ENCODE peak calls at places on chromosomes 5 and 9, in eight cellular contexts. L, V, X, F, S, O, M and K are unnamed samples.

GRCh38 chr9:134598884-134599245 is 42.7 kb upstream of the COL5A1 start:
- DNase-seq in L (no peak), V (no peak), X (no peak), F (no peak), S (no peak), O (no peak), M (no peak), K (no peak)

GRCh38 chr5:99317136-99317535 is 388.3 kb upstream of the CHD1 start:
- DNase-seq in L (no peak), V (no peak), X (no peak), F (no peak), S (no peak), O (no peak), M (no peak), K (no peak)

GRCh38 chr9:137382728-137383452 is 40.1 kb downstream of the EXD3 start:
- DNase-seq in L (no peak), V (no peak), X (no peak), F (no peak), S (no peak), O (no peak), M (no peak), K (no peak)

GRCh38 chr9:2346277-2346913 is 275.2 kb upstream of the VLDLR start:
- DNase-seq in L (no peak), V (no peak), X (no peak), F (no peak), S (no peak), O (no peak), M (no peak), K (no peak)

GRCh38 chr5:161713042-161713441 is 27.5 kb downstream of the GABRA6 start:
- DNase-seq in L (no peak), V (no peak), X (no peak), F (no peak), S (no peak), O (no peak), M (no peak), K (no peak)

GRCh38 chr5:122835681-122836080 is 9.7 kb upstream of the SNX24 start:
- DNase-seq in L (no peak), V (no peak), X (no peak), F (no peak), S (no peak), O (no peak), M (no peak), K (no peak)

GRCh38 chr5:172284275-172284971 is 859 bp upstream of the UBTD2 start:
- DNase-seq in L (no peak), V (peak), X (no peak), F (no peak), S (no peak), O (peak), M (no peak), K (peak)

GRCh38 chr5:11683666-11684065 is 220.6 kb downstream of the CTNND2 start:
- DNase-seq in L (no peak), V (no peak), X (no peak), F (no peak), S (no peak), O (no peak), M (no peak), K (no peak)

GRCh38 chr9:133372144-133372543 is 3.7 kb downstream of the SURF4 start:
- DNase-seq in L (no peak), V (no peak), X (no peak), F (no peak), S (no peak), O (peak), M (no peak), K (peak)

GRCh38 chr5:179209359-179210150 is 135.7 kb downstream of the ADAMTS2 start:
- DNase-seq in L (no peak), V (no peak), X (no peak), F (no peak), S (no peak), O (no peak), M (no peak), K (no peak)

GRCh38 chr5:32329395-32329834 is 16.7 kb upstream of the MTMR12 start:
- DNase-seq in L (peak), V (peak), X (peak), F (peak), S (peak), O (peak), M (peak), K (peak)

GRCh38 chr5:87010736-87011135 is 256.9 kb upstream of the RASA1 start:
- DNase-seq in L (no peak), V (no peak), X (no peak), F (no peak), S (no peak), O (no peak), M (no peak), K (no peak)

GRCh38 chr5:58816181-58816731 is 233.4 kb downstream of the RAB3C start:
- DNase-seq in L (no peak), V (no peak), X (no peak), F (no peak), S (no peak), O (no peak), M (no peak), K (no peak)

GRCh38 chr9:126496781-126497667 is 116.7 kb upstream of the LMX1B start:
- DNase-seq in L (no peak), V (no peak), X (no peak), F (no peak), S (no peak), O (no peak), M (no peak), K (no peak)

GRCh38 chr9:110745656-110746055 is 77.1 kb downstream of the MUSK start:
- DNase-seq in L (no peak), V (no peak), X (no peak), F (no peak), S (no peak), O (no peak), M (no peak), K (no peak)

GRCh38 chr9:38713426-38713825 is 6.5 kb downstream of the FAM240B start:
- DNase-seq in L (no peak), V (no peak), X (no peak), F (no peak), S (no peak), O (no peak), M (no peak), K (no peak)

GRCh38 chr5:126334755-126335154 is 88.5 kb upstream of the GRAMD2B start:
- DNase-seq in L (no peak), V (no peak), X (no peak), F (no peak), S (no peak), O (no peak), M (no peak), K (no peak)

GRCh38 chr9:105219291-105219805 is 25.1 kb upstream of the SLC44A1 start:
- DNase-seq in L (no peak), V (no peak), X (no peak), F (no peak), S (no peak), O (no peak), M (no peak), K (no peak)

GRCh38 chr5:176639208-176639607 is 8.1 kb upstream of the TSPAN17 start:
- DNase-seq in L (no peak), V (no peak), X (no peak), F (no peak), S (no peak), O (no peak), M (no peak), K (no peak)

GRCh38 chr5:128494516-128494915 is 43.5 kb downstream of the FBN2 start:
- DNase-seq in L (no peak), V (no peak), X (peak), F (no peak), S (peak), O (no peak), M (no peak), K (no peak)

GRCh38 chr5:42225009-42225408 is 198.2 kb upstream of the GHR start:
- DNase-seq in L (no peak), V (no peak), X (no peak), F (no peak), S (no peak), O (no peak), M (no peak), K (no peak)

GRCh38 chr9:5842926-5843325 is 10.0 kb upstream of the ERMP1 start:
- DNase-seq in L (no peak), V (no peak), X (no peak), F (no peak), S (no peak), O (no peak), M (no peak), K (no peak)

GRCh38 chr5:16935271-16936149 is 578 bp downstream of the MYO10 start:
- DNase-seq in L (no peak), V (peak), X (peak), F (no peak), S (peak), O (peak), M (peak), K (no peak)

GRCh38 chr9:16925426-16925825 is 55.0 kb upstream of the BNC2 start:
- DNase-seq in L (no peak), V (no peak), X (no peak), F (no peak), S (no peak), O (no peak), M (no peak), K (no peak)

GRCh38 chr9:5762421-5762820 is 70.5 kb downstream of the ERMP1 start:
- DNase-seq in L (no peak), V (no peak), X (no peak), F (no peak), S (no peak), O (no peak), M (no peak), K (no peak)

GRCh38 chr5:83530186-83530585 is 58.6 kb downstream of the VCAN start:
- DNase-seq in L (no peak), V (no peak), X (no peak), F (no peak), S (no peak), O (no peak), M (no peak), K (no peak)

GRCh38 chr5:139985733-139986132 is 57.4 kb downstream of the NRG2 start:
- DNase-seq in L (no peak), V (no peak), X (no peak), F (no peak), S (no peak), O (no peak), M (no peak), K (no peak)

GRCh38 chr5:55303238-55303690 is 4.2 kb downstream of the DHX29 start:
- DNase-seq in L (no peak), V (no peak), X (peak), F (no peak), S (no peak), O (no peak), M (no peak), K (no peak)

GRCh38 chr9:69829484-69829883 is 8.9 kb downstream of the CFAP95 start:
- DNase-seq in L (no peak), V (no peak), X (no peak), F (no peak), S (no peak), O (no peak), M (no peak), K (no peak)

GRCh38 chr9:104784098-104784497 is 20.2 kb downstream of the NIPSNAP3B start:
- DNase-seq in L (no peak), V (no peak), X (no peak), F (no peak), S (no peak), O (no peak), M (no peak), K (no peak)

GRCh38 chr9:93252116-93252780 is 68.3 kb downstream of the WNK2 start:
- DNase-seq in L (no peak), V (no peak), X (no peak), F (no peak), S (no peak), O (no peak), M (no peak), K (no peak)

GRCh38 chr9:124621371-124622328 is 114.5 kb upstream of the NR5A1 start:
- DNase-seq in L (no peak), V (no peak), X (peak), F (no peak), S (no peak), O (no peak), M (no peak), K (no peak)

GRCh38 chr9:37976714-37977477 is 73.0 kb upstream of the SLC25A51 start:
- DNase-seq in L (no peak), V (no peak), X (no peak), F (no peak), S (no peak), O (no peak), M (peak), K (no peak)

GRCh38 chr5:3594514-3595101 is 1.0 kb upstream of the IRX1 start:
- DNase-seq in L (no peak), V (no peak), X (no peak), F (no peak), S (no peak), O (no peak), M (no peak), K (no peak)